ENCODE peak calls at places on chromosomes 7 and 10, in seven cellular contexts. P, H, R, A, M, C and J are unnamed samples.
A peak's percentile ranks its signal among the peaks of the same experiment; 100 is the strongest.

GRCh38 chr7:116337013-116337412 is 126.7 kb downstream of the TES start:
- DNase-seq in P (no peak), H (no peak), R (no peak), A (no peak), M (no peak), C (no peak), J (no peak)

GRCh38 chr7:41881313-41882130 is 178.6 kb upstream of the INHBA start:
- DNase-seq in P (peak; percentile 49), H (peak; percentile 56), R (peak; percentile 44), A (no peak), M (peak; percentile 68), C (no peak), J (no peak)

GRCh38 chr7:5589819-5590595 is 166.4 kb upstream of the TNRC18 start:
- DNase-seq in P (no peak), H (no peak), R (no peak), A (no peak), M (no peak), C (no peak), J (no peak)

GRCh38 chr10:132981746-132982145 is 39.4 kb upstream of the CFAP46 start:
- DNase-seq in P (no peak), H (peak; percentile 30), R (no peak), A (no peak), M (no peak), C (no peak), J (no peak)

GRCh38 chr7:99409192-99409572 is 413 bp downstream of the BUD31 start:
- DNase-seq in P (no peak), H (no peak), R (no peak), A (no peak), M (no peak), C (no peak), J (no peak)

GRCh38 chr7:25950488-25951413 is 201.2 kb upstream of the NFE2L3 start:
- DNase-seq in P (peak; percentile 35), H (peak; percentile 94), R (peak; percentile 80), A (peak; percentile 98), M (peak; percentile 99), C (peak; percentile 42), J (peak; percentile 97)

GRCh38 chr10:57955076-57955475 is 312.6 kb downstream of the IPMK start:
- DNase-seq in P (no peak), H (no peak), R (no peak), A (no peak), M (no peak), C (no peak), J (no peak)

GRCh38 chr10:74705361-74705980 is 120.9 kb upstream of the KAT6B start:
- DNase-seq in P (no peak), H (no peak), R (no peak), A (no peak), M (no peak), C (no peak), J (no peak)

GRCh38 chr7:5450549-5451327 is 27.1 kb upstream of the TNRC18 start:
- DNase-seq in P (peak; percentile 32), H (peak; percentile 72), R (no peak), A (peak; percentile 82), M (peak; percentile 47), C (peak; percentile 24), J (peak; percentile 81)

GRCh38 chr7:105261689-105262088 is 127.0 kb downstream of the SRPK2 start:
- DNase-seq in P (no peak), H (no peak), R (no peak), A (no peak), M (no peak), C (no peak), J (no peak)

GRCh38 chr10:32166365-32166764 is 110.1 kb upstream of the KIF5B start:
- DNase-seq in P (no peak), H (no peak), R (no peak), A (no peak), M (no peak), C (no peak), J (no peak)

GRCh38 chr10:80664071-80664680 is 126.5 kb downstream of the SH2D4B start:
- DNase-seq in P (peak; percentile 78), H (peak; percentile 73), R (peak; percentile 5), A (peak; percentile 93), M (peak; percentile 46), C (peak; percentile 71), J (peak; percentile 68)

GRCh38 chr10:68239596-68240150 is 7.8 kb upstream of the ATOH7 start:
- DNase-seq in P (no peak), H (no peak), R (no peak), A (no peak), M (peak; percentile 26), C (no peak), J (no peak)

GRCh38 chr10:101840741-101841453 is 2.7 kb downstream of the KCNIP2 start:
- DNase-seq in P (peak; percentile 91), H (peak; percentile 87), R (peak; percentile 71), A (peak; percentile 93), M (peak; percentile 76), C (peak; percentile 77), J (peak; percentile 75)

GRCh38 chr7:135342887-135343286 is 109.2 kb downstream of the STRA8 start:
- DNase-seq in P (peak; percentile 7), H (peak; percentile 78), R (no peak), A (no peak), M (peak; percentile 95), C (peak; percentile 35), J (no peak)

GRCh38 chr7:46153951-46154787 is 233.1 kb upstream of the IGFBP3 start:
- DNase-seq in P (no peak), H (no peak), R (no peak), A (no peak), M (peak; percentile 95), C (no peak), J (no peak)

GRCh38 chr7:50632561-50633413 is 67.6 kb upstream of the DDC start:
- DNase-seq in P (no peak), H (peak; percentile 65), R (peak; percentile 51), A (peak; percentile 78), M (peak; percentile 52), C (no peak), J (no peak)

GRCh38 chr10:70579234-70580002 is 23.1 kb downstream of the PRF1 start:
- DNase-seq in P (no peak), H (no peak), R (no peak), A (no peak), M (peak; percentile 61), C (no peak), J (no peak)

GRCh38 chr10:104035107-104035816 is 50.4 kb downstream of the COL17A1 start:
- DNase-seq in P (no peak), H (no peak), R (no peak), A (no peak), M (no peak), C (no peak), J (no peak)

GRCh38 chr7:116148108-116148507 is 62.2 kb upstream of the TES start:
- DNase-seq in P (no peak), H (no peak), R (no peak), A (no peak), M (no peak), C (no peak), J (no peak)

GRCh38 chr10:122173337-122173736 is 97.8 kb upstream of the BTBD16 start:
- DNase-seq in P (no peak), H (peak; percentile 79), R (no peak), A (no peak), M (no peak), C (no peak), J (no peak)

GRCh38 chr10:65090991-65091390 is 1569.8 kb downstream of the REEP3 start:
- DNase-seq in P (no peak), H (no peak), R (no peak), A (no peak), M (no peak), C (no peak), J (no peak)

GRCh38 chr7:39650676-39651075 is 27.3 kb downstream of the RALA start:
- DNase-seq in P (no peak), H (peak; percentile 82), R (no peak), A (no peak), M (no peak), C (no peak), J (no peak)

GRCh38 chr10:24008164-24009066 is 200.5 kb upstream of the KIAA1217 start:
- DNase-seq in P (no peak), H (no peak), R (no peak), A (no peak), M (no peak), C (no peak), J (no peak)

GRCh38 chr10:11539191-11539868 is 72.1 kb downstream of the USP6NL start:
- DNase-seq in P (no peak), H (no peak), R (no peak), A (no peak), M (no peak), C (no peak), J (no peak)

GRCh38 chr7:127474457-127474856 is 81.9 kb upstream of the ZNF800 start:
- DNase-seq in P (no peak), H (no peak), R (no peak), A (no peak), M (no peak), C (no peak), J (no peak)

GRCh38 chr7:100407285-100408180 is 21.0 kb downstream of the ZCWPW1 start:
- DNase-seq in P (peak; percentile 28), H (no peak), R (no peak), A (peak; percentile 43), M (peak; percentile 83), C (no peak), J (peak; percentile 29)

GRCh38 chr10:60757422-60757895 is 20.8 kb upstream of the CDK1 start:
- DNase-seq in P (no peak), H (no peak), R (no peak), A (peak; percentile 47), M (no peak), C (no peak), J (no peak)

GRCh38 chr7:102978280-102978679 is 65.5 kb downstream of the LRRC17 start:
- DNase-seq in P (no peak), H (no peak), R (no peak), A (no peak), M (peak; percentile 41), C (no peak), J (peak; percentile 81)

GRCh38 chr10:91672021-91672608 is 39.2 kb upstream of the PPP1R3C start:
- DNase-seq in P (no peak), H (no peak), R (no peak), A (peak; percentile 48), M (no peak), C (no peak), J (no peak)

GRCh38 chr10:43962346-43963191 is 313.9 kb upstream of the ZNF32 start:
- DNase-seq in P (no peak), H (no peak), R (no peak), A (no peak), M (no peak), C (no peak), J (peak; percentile 66)

GRCh38 chr7:149161241-149161848 is 14.1 kb downstream of the ZNF398 start:
- DNase-seq in P (no peak), H (no peak), R (no peak), A (no peak), M (no peak), C (no peak), J (no peak)

GRCh38 chr7:4731803-4732202 is 43.6 kb upstream of the AP5Z1 start:
- DNase-seq in P (no peak), H (no peak), R (no peak), A (no peak), M (no peak), C (no peak), J (no peak)

GRCh38 chr7:106344206-106344605 is 59.4 kb upstream of the NAMPT start:
- DNase-seq in P (no peak), H (no peak), R (no peak), A (no peak), M (no peak), C (no peak), J (no peak)

GRCh38 chr7:138801256-138801655 is 3.3 kb upstream of the ATP6V0A4 start:
- DNase-seq in P (no peak), H (no peak), R (no peak), A (no peak), M (no peak), C (no peak), J (no peak)

GRCh38 chr7:23470290-23471089 is at the start of gene IGF2BP3:
- DNase-seq in P (no peak), H (no peak), R (no peak), A (peak; percentile 95), M (peak; percentile 98), C (no peak), J (no peak)

GRCh38 chr10:126160971-126161630 is 227.2 kb downstream of the ADAM12 start:
- DNase-seq in P (no peak), H (no peak), R (no peak), A (peak; percentile 53), M (peak; percentile 6), C (no peak), J (no peak)

GRCh38 chr7:129665013-129665401 is 53.5 kb downstream of the NRF1 start:
- DNase-seq in P (no peak), H (no peak), R (no peak), A (peak; percentile 85), M (no peak), C (no peak), J (peak; percentile 28)